ENCODE peak calls at places on chromosomes 5 and 9, in seven cellular contexts. I, K, Q, F, J, W and B are unnamed samples. For H3K27me3, the result is how much of the 10 kb centered on the place peaks cover.

GRCh38 chr5:15243301-15244020 is 256.5 kb upstream of the FBXL7 start:
- DNase-seq in F (no peak), J (no peak), I (no peak), Q (no peak), W (no peak), K (no peak), B (no peak)

GRCh38 chr5:32280656-32281081 is 32.1 kb downstream of the MTMR12 start:
- DNase-seq in J (no peak), W (no peak), F (no peak), Q (no peak), I (no peak), K (no peak), B (peak)

GRCh38 chr5:50476549-50476948 is 35.5 kb upstream of the EMB start:
- DNase-seq in W (no peak), J (no peak), I (no peak), Q (no peak), F (no peak), K (no peak), B (no peak)

GRCh38 chr9:37033753-37034319 is at the start of gene PAX5:
- DNase-seq in W (no peak), K (no peak), J (no peak), I (no peak), Q (no peak), F (no peak), B (peak)

GRCh38 chr5:114101153-114101552 is 260.7 kb upstream of the KCNN2 start:
- DNase-seq in I (peak), Q (no peak), K (peak), J (peak), F (no peak), W (peak), B (no peak)

GRCh38 chr9:134642385-134643181 is 980 bp downstream of the COL5A1 start:
- DNase-seq in I (no peak), Q (peak), F (no peak), W (no peak), K (peak), J (peak), B (peak)

GRCh38 chr9:81608289-81608657 is 81.1 kb downstream of the TLE1 start:
- DNase-seq in W (no peak), Q (no peak), F (no peak), J (no peak), I (no peak), K (no peak), B (no peak)

GRCh38 chr5:80181618-80182211 is 74.1 kb downstream of the SERINC5 start:
- DNase-seq in I (peak), F (no peak), Q (no peak), K (peak), W (peak), J (no peak), B (no peak)

GRCh38 chr9:127122176-127123151 is at the start of gene ANGPTL2:
- DNase-seq in W (peak), I (peak), J (peak), K (peak), Q (peak), F (peak), B (peak)

GRCh38 chr9:89135572-89135971 is 43.0 kb downstream of the SHC3 start:
- DNase-seq in J (no peak), W (no peak), I (no peak), K (no peak), F (no peak), Q (no peak), B (no peak)

GRCh38 chr5:56818409-56819026 is 3.2 kb downstream of the MAP3K1 start:
- DNase-seq in Q (no peak), F (no peak), I (no peak), K (no peak), W (no peak), J (no peak), B (no peak)

GRCh38 chr9:129482521-129483466 is 138.1 kb downstream of the C9orf50 start:
- DNase-seq in W (no peak), F (peak), I (no peak), J (peak), Q (peak), K (peak), B (peak)

GRCh38 chr9:98484218-98484617 is 224.5 kb downstream of the GABBR2 start:
- DNase-seq in I (no peak), F (no peak), K (no peak), Q (no peak), J (no peak), W (no peak), B (no peak)

GRCh38 chr9:34957492-34958410 is at the start of gene PHF24:
- DNase-seq in I (no peak), F (no peak), Q (no peak), W (no peak), K (no peak), J (peak), B (no peak)

GRCh38 chr9:8649157-8649556 is 849.6 kb upstream of the DMAC1 start:
- DNase-seq in I (no peak), Q (no peak), J (no peak), K (no peak), F (no peak), W (no peak), B (no peak)

GRCh38 chr5:132070460-132071337 is 2.9 kb upstream of the CSF2 start:
- DNase-seq in K (no peak), F (no peak), W (no peak), Q (no peak), I (no peak), J (no peak), B (no peak)

DNA sequence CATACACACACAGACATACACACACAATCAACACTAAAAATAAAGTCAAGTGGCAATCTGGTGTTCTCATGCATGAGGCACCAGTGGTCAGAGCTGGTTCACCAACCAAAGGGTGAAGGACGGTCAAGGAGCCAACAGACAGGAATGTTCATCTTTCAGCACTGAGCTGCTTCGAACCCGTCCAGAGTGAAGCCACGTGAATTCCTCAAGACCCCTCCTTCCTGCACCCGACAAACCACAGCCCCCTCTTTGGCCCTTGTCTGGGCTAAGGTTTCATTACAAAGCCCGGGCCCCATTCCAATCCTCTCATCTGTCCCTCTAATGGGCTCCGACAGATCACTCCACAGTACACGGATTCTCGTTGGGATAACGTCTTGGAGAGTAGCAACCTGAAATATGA is 84.5 kb upstream of the SMIM23 start:
- DNase-seq in K (no peak), I (no peak), J (no peak), W (no peak), F (no peak), Q (no peak), B (no peak)
- H3K27me3 ChIP-seq in K (under half), I (under half), J (under half), W (under half), F (under half), Q (under half), B (under half)

DNA sequence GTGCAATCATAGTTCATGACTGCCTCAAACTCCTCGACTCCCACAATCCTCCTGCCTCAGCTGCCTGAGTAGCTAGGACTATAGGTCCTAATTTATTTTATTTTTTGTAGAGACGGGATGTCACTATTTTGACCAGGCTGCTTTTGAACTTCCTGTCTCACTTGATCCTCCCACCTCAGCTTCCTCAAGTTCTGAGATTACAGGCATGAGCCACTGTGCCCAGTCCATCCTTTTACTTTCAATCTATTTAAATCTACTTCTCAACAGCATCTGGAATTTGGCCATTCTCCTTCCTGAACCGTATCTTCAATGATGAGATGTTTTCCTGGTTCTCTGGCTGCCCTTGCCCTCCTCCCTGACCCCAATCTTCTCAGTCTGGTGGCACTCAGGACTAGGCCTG is 12.2 kb upstream of the GRIN1 start:
- DNase-seq in F (no peak), J (no peak), I (no peak), W (peak), Q (no peak), K (no peak), B (no peak)
- H3K4me3 ChIP-seq in F (peak), J (no peak), I (peak), W (peak), Q (no peak), K (no peak), B (peak)

DNA sequence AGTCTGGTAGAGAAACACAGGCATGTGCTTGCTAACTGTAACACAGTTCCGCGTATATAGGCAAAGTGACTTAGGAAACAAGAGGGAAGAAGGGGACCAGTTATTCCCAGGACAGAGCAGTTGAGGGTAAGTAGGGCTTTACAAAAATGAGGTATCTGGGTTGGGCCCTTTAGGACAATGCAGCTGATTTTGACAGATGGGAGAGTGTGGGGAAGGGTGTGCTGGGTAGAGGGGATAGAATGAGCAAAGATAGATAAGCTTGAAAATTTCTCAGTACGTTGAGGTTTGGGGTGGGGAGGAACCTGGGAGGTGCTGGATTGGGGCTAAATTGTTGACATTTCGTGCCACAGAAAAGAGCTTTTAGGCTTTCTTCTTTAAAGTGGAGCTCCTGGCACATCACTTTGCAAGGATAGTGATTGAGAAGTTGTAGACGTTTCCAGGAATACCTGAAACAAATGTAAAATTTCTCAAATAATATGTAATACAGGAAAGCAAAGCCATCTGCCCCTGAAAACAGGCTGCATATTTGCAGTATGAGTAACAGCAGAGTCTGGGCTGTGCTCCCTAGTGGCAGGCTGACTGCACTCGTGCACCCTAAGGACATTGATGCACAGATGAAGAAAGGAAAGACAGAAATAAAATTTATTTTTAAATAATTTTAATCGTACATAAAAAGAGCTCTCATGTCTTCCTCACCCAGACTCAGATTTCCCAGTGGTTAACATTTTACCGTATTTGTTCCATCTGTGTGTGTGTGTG is 145.0 kb upstream of the DMRT1 start:
- DNase-seq in F (no peak), K (peak), W (no peak), Q (peak), J (no peak), I (peak), B (no peak)
- TF ChIP-seq POLR2AphosphoS5 in F (no peak), K (peak), W (no peak), Q (peak), J (no peak), I (no peak), B (peak)

GRCh38 chr5:110854200-110854599 is 115.4 kb downstream of the SLC25A46 start:
- DNase-seq in F (no peak), W (no peak), Q (no peak), K (no peak), J (no peak), I (no peak), B (no peak)
- H3K27me3 ChIP-seq in F (under half), W (under half), Q (under half), K (under half), J (under half), I (under half), B (under half)

GRCh38 chr5:174722500-174722899 is 1.9 kb upstream of the MSX2 start:
- DNase-seq in F (no peak), Q (no peak), I (no peak), K (no peak), W (no peak), J (no peak), B (no peak)
- H3K4me3 ChIP-seq in F (no peak), Q (no peak), I (no peak), K (no peak), W (no peak), J (no peak), B (no peak)

GRCh38 chr9:94729199-94729598 is 2.7 kb downstream of the AOPEP start:
- DNase-seq in Q (no peak), W (no peak), I (no peak), K (no peak), F (no peak), J (no peak), B (no peak)
- TF ChIP-seq POLR2AphosphoS5 in Q (no peak), W (no peak), I (no peak), K (no peak), F (no peak), J (no peak), B (no peak)